ENCODE peak calls at places on chromosomes 12 and 14, in five cellular contexts. Y is left colon; W is left cardiac atrium; V is activated CD4-positive, alpha-beta memory T cell treated with anti-CD3 and anti-CD28 coated beads for 36 hours; F is activated gamma-delta T cell. I is an unnamed sample.

GRCh38 chr12:111387747-111388365 is 17.9 kb upstream of the SH2B3 start:
- DNase-seq in Y (no peak), W (no peak), V (no peak), F (no peak), I (no peak)

GRCh38 chr14:91126761-91127160 is 12.9 kb downstream of the DGLUCY start:
- DNase-seq in Y (no peak), W (no peak), V (no peak), F (no peak), I (no peak)

GRCh38 chr12:123591702-123592481 is 7.5 kb downstream of the TMED2 start:
- DNase-seq in Y (no peak), W (no peak), V (no peak), F (no peak), I (peak; percentile 22)

GRCh38 chr12:120972870-120973543 is 5.3 kb upstream of the HNF1A start:
- DNase-seq in Y (no peak), W (no peak), V (no peak), F (no peak), I (peak; percentile 40)

GRCh38 chr14:103629503-103630121 is 601 bp downstream of the KLC1 start:
- DNase-seq in Y (peak; percentile 60), W (peak; percentile 76), V (peak; percentile 69), F (no peak), I (peak; percentile 62)

GRCh38 chr12:108701779-108702435 is 29.4 kb downstream of the CORO1C start:
- DNase-seq in Y (no peak), W (no peak), V (peak; percentile 43), F (no peak), I (no peak)

GRCh38 chr12:122421815-122422737 is at the start of gene CLIP1:
- DNase-seq in Y (peak; percentile 57), W (peak; percentile 72), V (peak; percentile 68), F (peak; percentile 43), I (peak; percentile 73)

GRCh38 chr12:48824112-48824511 is 5.8 kb downstream of the CACNB3 start:
- DNase-seq in Y (no peak), W (no peak), V (peak; percentile 73), F (no peak), I (no peak)

GRCh38 chr12:12818693-12819092 is 5.5 kb downstream of the DDX47 start:
- DNase-seq in Y (no peak), W (no peak), V (no peak), F (no peak), I (no peak)